ENCODE peak calls at places on chromosomes 12 and 14, in six cellular contexts. B, M, K, Y, C and V are unnamed samples.

GRCh38 chr12:53050426-53051057 is 677 bp downstream of the TNS2 start:
- DNase-seq in M (peak), B (no peak), C (no peak), K (no peak), Y (no peak), V (no peak)

GRCh38 chr12:49665384-49665783 is 41.8 kb downstream of the FMNL3 start:
- DNase-seq in C (no peak), B (no peak), M (no peak), K (no peak), Y (no peak), V (no peak)

GRCh38 chr12:77388611-77389265 is 323.4 kb upstream of the E2F7 start:
- DNase-seq in K (no peak), M (no peak), Y (no peak), C (peak), B (peak), V (peak)

GRCh38 chr14:57352771-57353170 is 37.6 kb upstream of the NAA30 start:
- DNase-seq in C (peak), K (no peak), M (no peak), Y (no peak), B (no peak), V (peak)

GRCh38 chr12:120006248-120006975 is 17.4 kb downstream of the BICDL1 start:
- DNase-seq in K (no peak), M (no peak), Y (no peak), B (no peak), C (no peak), V (peak)

GRCh38 chr14:35898217-35898775 is 72.2 kb downstream of the BRMS1L start:
- DNase-seq in C (no peak), B (no peak), Y (no peak), K (no peak), M (no peak), V (no peak)

GRCh38 chr14:69700609-69701008 is 66.3 kb upstream of the SRSF5 start:
- DNase-seq in B (no peak), Y (no peak), M (no peak), C (no peak), K (no peak), V (no peak)

GRCh38 chr14:86799244-86799647 is 1193.7 kb downstream of the GALC start:
- DNase-seq in Y (no peak), C (peak), M (no peak), B (peak), K (peak), V (peak)

GRCh38 chr12:128190614-128191013 is 76.4 kb upstream of the TMEM132C start:
- DNase-seq in C (no peak), Y (no peak), K (no peak), B (no peak), M (no peak), V (no peak)

GRCh38 chr12:109092484-109093021 is 719 bp downstream of the ALKBH2 start:
- DNase-seq in B (no peak), M (no peak), K (no peak), Y (peak), C (no peak), V (no peak)

GRCh38 chr12:92438641-92439396 is 264.0 kb upstream of the PLEKHG7 start:
- DNase-seq in B (no peak), K (no peak), C (peak), M (no peak), Y (no peak), V (no peak)
- H3K4me3 ChIP-seq in B (no peak), K (no peak), C (no peak), M (no peak), Y (no peak), V (no peak)

GRCh38 chr14:31229638-31230229 is 22.1 kb upstream of the HECTD1 start:
- DNase-seq in C (peak), B (peak), Y (peak), M (peak), K (peak), V (peak)
- H3K4me3 ChIP-seq in C (no peak), B (peak), Y (no peak), M (peak), K (peak), V (no peak)

GRCh38 chr12:46221255-46222128 is 47.4 kb downstream of the SLC38A1 start:
- DNase-seq in C (peak), Y (no peak), B (peak), M (no peak), K (peak), V (peak)
- H3K4me3 ChIP-seq in C (no peak), Y (no peak), B (no peak), M (no peak), K (no peak), V (no peak)

DNA sequence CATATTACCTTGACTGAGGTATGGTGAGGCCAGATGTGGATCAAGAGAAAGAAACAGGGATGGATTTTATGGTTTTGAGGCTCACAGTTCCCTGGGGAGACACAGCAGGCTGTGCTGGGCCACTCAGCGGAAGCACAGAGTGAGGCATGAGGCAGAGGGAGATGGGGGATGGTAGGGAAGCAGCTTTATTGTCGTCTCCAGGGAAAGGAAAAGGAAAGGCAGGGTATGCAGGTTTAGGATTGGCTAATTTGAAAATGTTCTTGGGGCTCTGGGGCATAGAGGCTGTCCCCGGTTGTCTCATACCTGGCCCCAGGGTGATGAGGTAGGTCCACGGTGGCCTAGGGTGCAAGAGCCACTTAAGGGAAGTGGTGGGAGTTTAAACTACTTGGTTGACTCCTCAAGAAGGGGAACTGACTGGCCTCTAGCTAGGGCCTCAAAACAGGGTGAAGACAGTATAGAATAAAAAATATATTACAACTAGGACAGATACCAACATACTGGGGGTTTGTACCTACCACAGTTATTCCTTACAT is 322.8 kb downstream of the RGS6 start:
- DNase-seq in M (no peak), Y (no peak), C (no peak), B (no peak), K (no peak), V (no peak)
- H3K4me3 ChIP-seq in M (no peak), Y (no peak), C (no peak), B (no peak), K (no peak), V (no peak)

GRCh38 chr12:133202493-133203343 is 21.4 kb downstream of the ZNF268 start:
- DNase-seq in B (no peak), C (peak), Y (no peak), M (no peak), K (no peak), V (no peak)
- H3K4me3 ChIP-seq in B (no peak), C (no peak), Y (no peak), M (no peak), K (no peak), V (no peak)

GRCh38 chr12:118983147-118983824 is 1.9 kb downstream of the SRRM4 start:
- DNase-seq in M (no peak), Y (no peak), C (no peak), K (no peak), B (no peak), V (no peak)

GRCh38 chr12:118981285-118982201 is at the start of gene SRRM4:
- DNase-seq in Y (no peak), K (no peak), C (no peak), B (no peak), M (peak), V (no peak)

GRCh38 chr12:118980407-118981014 is 830 bp upstream of the SRRM4 start:
- DNase-seq in Y (no peak), M (no peak), B (no peak), K (no peak), C (no peak), V (no peak)

GRCh38 chr12:118982308-118982707 is 967 bp downstream of the SRRM4 start:
- DNase-seq in C (no peak), B (no peak), M (no peak), K (no peak), Y (no peak), V (no peak)

DNA sequence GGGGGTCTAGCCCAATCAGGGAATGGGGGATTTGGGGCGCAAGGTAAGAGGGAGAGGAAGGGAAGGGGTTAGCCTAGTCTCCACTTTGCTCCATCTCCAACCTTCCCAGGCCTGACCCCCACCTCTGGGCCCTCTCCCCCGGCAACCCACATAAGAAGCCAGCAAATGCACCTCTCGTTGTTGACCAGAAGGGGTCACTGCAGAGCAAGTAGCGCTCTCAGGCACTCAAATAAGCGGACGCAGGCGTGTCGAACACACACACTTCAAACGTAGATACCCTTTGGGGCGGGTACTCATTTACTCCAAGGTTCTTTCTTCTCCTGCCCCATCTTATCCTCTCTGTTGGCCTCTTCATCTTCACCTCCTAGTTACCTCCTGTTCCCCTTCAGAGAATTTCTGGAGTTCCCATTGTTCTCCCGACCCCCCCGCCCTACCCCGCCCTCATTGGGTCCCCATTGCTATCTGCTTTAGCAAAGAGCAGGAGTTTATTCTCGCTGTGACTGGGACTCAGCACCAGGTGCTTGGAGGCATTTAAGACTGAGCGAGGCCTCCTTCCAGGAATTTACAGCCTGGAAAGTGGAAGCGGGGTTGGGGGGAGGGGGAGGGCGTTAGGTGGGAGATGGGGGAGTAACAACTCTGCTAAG is 1.5 kb upstream of the SRRM4 start:
- DNase-seq in C (peak), K (peak), Y (peak), M (peak), B (peak), V (peak)
- H3K4me3 ChIP-seq in C (no peak), K (no peak), Y (no peak), M (no peak), B (no peak), V (no peak)

GRCh38 chr12:130713581-130713991 is 2.5 kb downstream of the RIMBP2 start:
- DNase-seq in K (no peak), C (no peak), Y (no peak), M (no peak), B (no peak), V (no peak)

GRCh38 chr12:130714091-130714590 is 2.0 kb downstream of the RIMBP2 start:
- DNase-seq in M (peak), B (no peak), C (no peak), Y (no peak), K (no peak), V (no peak)

GRCh38 chr12:130715150-130715995 is 726 bp downstream of the RIMBP2 start:
- DNase-seq in K (no peak), B (no peak), Y (no peak), M (peak), C (no peak), V (no peak)

GRCh38 chr12:130715996-130716917 is at the start of gene RIMBP2:
- DNase-seq in M (peak), K (peak), B (peak), C (peak), Y (no peak), V (peak)

GRCh38 chr12:130714591-130715149 is 1.4 kb downstream of the RIMBP2 start:
- DNase-seq in M (no peak), Y (no peak), K (no peak), C (no peak), B (no peak), V (no peak)
- H3K4me3 ChIP-seq in M (peak), Y (no peak), K (no peak), C (no peak), B (no peak), V (no peak)

GRCh38 chr12:122974892-122975789 is at the start of gene OGFOD2:
- DNase-seq in Y (peak), M (peak), C (peak), B (peak), K (peak), V (peak)

GRCh38 chr12:122975790-122976647 is 975 bp downstream of the OGFOD2 start:
- DNase-seq in K (no peak), Y (peak), B (no peak), C (no peak), M (no peak), V (peak)

GRCh38 chr12:122977153-122977552 is 2.1 kb downstream of the OGFOD2 start:
- DNase-seq in Y (no peak), M (no peak), K (no peak), C (no peak), B (no peak), V (no peak)

GRCh38 chr12:122977655-122978392 is 2.7 kb upstream of the ARL6IP4 start:
- DNase-seq in Y (no peak), C (no peak), M (no peak), B (no peak), K (no peak), V (no peak)

GRCh38 chr12:122976648-122976975 is 1.6 kb downstream of the OGFOD2 start:
- DNase-seq in Y (no peak), K (no peak), C (no peak), B (no peak), M (no peak), V (no peak)
- H3K4me3 ChIP-seq in Y (no peak), K (no peak), C (no peak), B (peak), M (no peak), V (no peak)

GRCh38 chr14:104925214-104925899 is 678 bp downstream of the PLD4 start:
- DNase-seq in K (no peak), C (no peak), Y (no peak), B (no peak), M (no peak), V (no peak)
- H3K4me3 ChIP-seq in K (no peak), C (no peak), Y (peak), B (no peak), M (no peak), V (no peak)